ENCODE peak calls at places on chromosomes 1 and 21, in ten cellular contexts. E is heart left ventricle; O is endodermal cell; Q is left lung; T is transverse colon; I is A549; R is breast epithelium; W is heart right ventricle; J is CD8-positive, alpha-beta T cell; V is MM.1S. S is an unnamed sample. For H3K4me1, the result is how much of the 10 kb centered on the place peaks cover.

GRCh38 chr1:181595234-181595633 is 111.9 kb downstream of the CACNA1E start:
- DNase-seq in E (no peak), O (peak), Q (no peak), T (no peak), I (no peak), R (no peak), W (no peak), J (no peak), V (no peak), S (no peak)

GRCh38 chr1:24286246-24287010 is 32.7 kb upstream of the GRHL3 start:
- DNase-seq in E (no peak), O (peak), Q (no peak), T (no peak), I (no peak), R (no peak), W (no peak), J (no peak), V (no peak), S (no peak)

GRCh38 chr1:192399161-192399560 is 82.4 kb downstream of the RGS21 start:
- DNase-seq in E (no peak), O (no peak), Q (no peak), T (no peak), I (no peak), R (no peak), W (no peak), J (no peak), V (no peak), S (peak)

GRCh38 chr1:172753964-172754363 is 95.1 kb downstream of the FASLG start:
- DNase-seq in E (no peak), O (no peak), Q (no peak), T (no peak), I (no peak), R (no peak), W (no peak), J (no peak), V (no peak), S (no peak)

GRCh38 chr1:79603862-79604261 is 597.3 kb upstream of the ADGRL4 start:
- DNase-seq in E (no peak), O (no peak), Q (no peak), T (no peak), I (no peak), R (no peak), W (no peak), J (no peak), V (no peak), S (no peak)

GRCh38 chr21:41283211-41283818 is 33.3 kb upstream of the FAM3B start:
- DNase-seq in E (peak), O (peak), Q (no peak), T (peak), I (peak), R (peak), W (peak), J (peak), V (peak), S (peak)

GRCh38 chr1:23810818-23811420 is 10.4 kb upstream of the GALE start:
- DNase-seq in E (peak), O (peak), Q (peak), T (peak), I (no peak), R (no peak), W (peak), J (peak), V (peak), S (no peak)

GRCh38 chr1:42137766-42138165 is 15.4 kb upstream of the GUCA2B start:
- DNase-seq in E (no peak), O (no peak), Q (no peak), T (no peak), I (no peak), R (no peak), W (no peak), J (no peak), V (no peak), S (no peak)

GRCh38 chr1:25562101-25562927 is 18.9 kb downstream of the LDLRAP1 start:
- DNase-seq in E (no peak), O (no peak), Q (no peak), T (peak), I (no peak), R (peak), W (no peak), J (peak), V (peak), S (no peak)

GRCh38 chr1:203335503-203335902 is 15.4 kb downstream of the FMOD start:
- DNase-seq in E (no peak), O (no peak), Q (no peak), T (no peak), I (no peak), R (peak), W (no peak), J (no peak), V (no peak), S (no peak)

GRCh38 chr1:201254625-201255469 is 28.5 kb upstream of the PKP1 start:
- DNase-seq in E (peak), O (peak), Q (no peak), T (peak), I (peak), R (peak), W (peak), J (peak), V (peak), S (peak)

GRCh38 chr1:11893907-11894251 is 32.3 kb downstream of the KIAA2013 start:
- DNase-seq in E (peak), O (peak), Q (peak), T (peak), I (peak), R (no peak), W (peak), J (peak), V (peak), S (peak)

GRCh38 chr1:96355961-96356360 is 365.6 kb upstream of the PTBP2 start:
- DNase-seq in E (no peak), O (no peak), Q (no peak), T (no peak), I (no peak), R (no peak), W (no peak), J (no peak), V (no peak), S (no peak)

GRCh38 chr1:11576109-11576875 is 77.9 kb downstream of the FBXO2 start:
- DNase-seq in E (no peak), O (no peak), Q (no peak), T (no peak), I (no peak), R (no peak), W (no peak), J (no peak), V (no peak), S (peak)

GRCh38 chr1:8988618-8988967 is 37.6 kb downstream of the SLC2A7 start:
- DNase-seq in E (no peak), O (no peak), Q (no peak), T (no peak), I (no peak), R (no peak), W (no peak), J (no peak), V (no peak), S (no peak)

GRCh38 chr1:8986814-8987190 is 39.4 kb downstream of the SLC2A7 start:
- DNase-seq in E (no peak), O (no peak), Q (no peak), T (no peak), I (no peak), R (no peak), W (no peak), J (peak), V (no peak), S (no peak)

GRCh38 chr1:8989061-8989460 is 37.2 kb downstream of the SLC2A7 start:
- DNase-seq in E (no peak), O (no peak), Q (no peak), T (no peak), I (no peak), R (no peak), W (no peak), J (no peak), V (no peak), S (no peak)

GRCh38 chr1:8989821-8990220 is 36.4 kb downstream of the SLC2A7 start:
- DNase-seq in E (no peak), O (no peak), Q (no peak), T (no peak), I (no peak), R (no peak), W (no peak), J (no peak), V (no peak), S (no peak)

GRCh38 chr1:8987881-8988617 is 38.2 kb downstream of the SLC2A7 start:
- DNase-seq in E (peak), O (peak), Q (peak), T (peak), I (peak), R (peak), W (peak), J (peak), V (peak), S (peak)
- TF ChIP-seq CTCF in E (peak), O (peak), Q (peak), T (peak), I (peak), R (peak), W (peak), J (peak), V (peak), S (peak)

GRCh38 chr1:162214202-162214601 is 144.7 kb downstream of the NOS1AP start:
- DNase-seq in E (no peak), O (no peak), Q (no peak), T (no peak), I (no peak), R (no peak), W (no peak), J (no peak), V (no peak), S (no peak)

GRCh38 chr1:162217674-162218073 is 148.2 kb downstream of the NOS1AP start:
- DNase-seq in E (no peak), O (no peak), Q (no peak), T (no peak), I (no peak), R (no peak), W (no peak), J (no peak), V (no peak), S (no peak)

GRCh38 chr1:162213281-162213909 is 143.9 kb downstream of the NOS1AP start:
- DNase-seq in E (peak), O (no peak), Q (peak), T (peak), I (no peak), R (peak), W (peak), J (no peak), V (no peak), S (no peak)

GRCh38 chr1:162216604-162217003 is 147.1 kb downstream of the NOS1AP start:
- DNase-seq in E (no peak), O (no peak), Q (no peak), T (no peak), I (no peak), R (no peak), W (no peak), J (no peak), V (no peak), S (no peak)

DNA sequence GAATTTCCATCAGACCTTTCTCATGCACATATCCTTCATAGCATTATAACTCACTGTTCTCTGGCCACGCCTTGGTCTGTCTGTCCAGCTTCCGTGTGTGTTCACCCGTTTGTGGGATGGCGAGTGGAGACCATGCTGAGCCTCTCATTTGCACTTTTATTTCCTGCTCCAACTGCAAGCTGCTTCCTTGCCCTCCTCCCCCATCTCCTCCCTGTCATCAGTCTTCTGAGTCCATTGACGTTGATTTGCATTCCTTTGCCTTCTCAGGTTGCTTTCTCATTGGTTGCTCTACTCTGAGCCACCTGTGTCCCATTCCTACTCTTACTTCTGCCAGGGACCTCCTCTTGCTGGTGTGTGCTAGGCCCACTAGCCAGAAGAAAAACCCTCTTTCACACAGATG is 146.4 kb downstream of the NOS1AP start:
- DNase-seq in E (no peak), O (no peak), Q (no peak), T (peak), I (no peak), R (no peak), W (no peak), J (no peak), V (no peak), S (no peak)
- H3K4me1 ChIP-seq in E (under half), O (under half), Q (under half), T (half or more), I (under half), R (under half), W (under half), J (under half), V (under half), S (under half)

GRCh38 chr1:246651012-246651411 is 73.2 kb upstream of the SCCPDH start:
- DNase-seq in E (no peak), O (no peak), Q (no peak), T (no peak), I (no peak), R (no peak), W (no peak), J (no peak), V (no peak), S (no peak)

GRCh38 chr1:246642719-246643118 is 76.5 kb downstream of the CNST start:
- DNase-seq in E (no peak), O (no peak), Q (no peak), T (no peak), I (no peak), R (no peak), W (no peak), J (no peak), V (no peak), S (no peak)

GRCh38 chr1:246647513-246647912 is 76.7 kb upstream of the SCCPDH start:
- DNase-seq in E (no peak), O (no peak), Q (no peak), T (no peak), I (no peak), R (no peak), W (no peak), J (no peak), V (no peak), S (peak)

GRCh38 chr1:246641394-246641793 is 75.1 kb downstream of the CNST start:
- DNase-seq in E (no peak), O (no peak), Q (no peak), T (no peak), I (no peak), R (no peak), W (no peak), J (no peak), V (no peak), S (no peak)

DNA sequence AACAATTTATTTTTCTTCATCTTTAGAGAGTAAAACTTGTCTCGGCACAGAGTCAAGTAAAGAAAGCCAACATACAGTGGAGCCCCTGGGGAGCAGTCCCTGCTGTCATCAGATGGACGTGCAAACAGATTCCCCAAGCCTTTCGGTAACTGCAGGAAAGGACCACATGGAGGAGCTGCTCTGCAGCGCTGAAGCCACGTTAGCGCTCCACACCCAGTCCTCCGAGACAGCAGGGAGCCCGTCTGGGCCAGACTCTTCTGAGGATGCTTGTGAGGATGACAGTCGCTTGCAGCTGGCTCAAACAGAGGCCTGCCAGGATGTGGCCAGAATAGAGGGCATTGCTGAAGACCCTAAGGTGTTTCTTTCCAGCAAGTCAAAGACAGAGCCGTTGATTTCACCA is 77.1 kb upstream of the SCCPDH start:
- DNase-seq in E (peak), O (peak), Q (no peak), T (peak), I (no peak), R (no peak), W (peak), J (no peak), V (no peak), S (peak)
- TF ChIP-seq CTCF in E (peak), O (peak), Q (no peak), T (peak), I (no peak), R (no peak), W (peak), J (no peak), V (no peak), S (peak)

DNA sequence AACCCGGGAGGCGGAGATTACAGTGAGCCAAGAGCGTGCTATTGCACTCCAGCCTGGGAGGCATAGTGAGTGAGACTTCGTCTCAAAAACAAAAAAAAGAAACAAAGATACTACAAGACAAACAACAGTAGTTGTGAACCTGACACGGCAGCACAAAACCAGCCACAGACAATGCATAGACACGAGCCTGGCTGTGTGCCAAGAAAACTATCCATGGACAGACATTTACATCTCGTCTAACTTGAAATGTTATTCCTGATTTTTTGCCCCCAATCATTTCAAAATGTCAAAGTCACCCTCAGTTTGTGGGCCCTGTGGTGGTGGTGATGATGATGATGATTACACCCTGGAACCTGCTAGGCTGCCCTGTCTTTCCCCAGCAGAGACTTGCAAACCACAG is 6.3 kb downstream of the KLHL21 start:
- DNase-seq in E (no peak), O (no peak), Q (no peak), T (no peak), I (no peak), R (no peak), W (no peak), J (no peak), V (no peak), S (no peak)
- H3K4me1 ChIP-seq in E (half or more), O (under half), Q (half or more), T (half or more), I (under half), R (under half), W (half or more), J (half or more), V (under half), S (under half)